ENCODE peak calls at places on chromosomes 2 and 18, in nine cellular contexts. A, I, G, M, N, W, V, S and H are unnamed samples.

GRCh38 chr2:226963528-226963927 is 127.7 kb downstream of the RHBDD1 start:
- DNase-seq in A (peak), I (no peak), G (peak), M (no peak), N (no peak), W (no peak), V (no peak), S (peak), H (peak)

GRCh38 chr2:51413726-51414125 is 381.8 kb upstream of the NRXN1 start:
- DNase-seq in A (no peak), I (no peak), G (no peak), M (no peak), N (no peak), W (no peak), V (no peak), S (no peak), H (peak)

GRCh38 chr2:180360283-180360618 is 353.2 kb upstream of the CWC22 start:
- DNase-seq in A (no peak), I (no peak), G (no peak), M (no peak), N (no peak), W (no peak), V (no peak), S (no peak), H (no peak)

GRCh38 chr18:56815926-56816325 is 164.8 kb downstream of the WDR7 start:
- DNase-seq in A (no peak), I (no peak), G (no peak), M (no peak), N (peak), W (no peak), V (peak), S (peak), H (no peak)

GRCh38 chr2:176753752-176754474 is 458.7 kb upstream of the HNRNPA3 start:
- DNase-seq in A (peak), I (peak), G (no peak), M (no peak), N (no peak), W (no peak), V (no peak), S (no peak), H (no peak)

GRCh38 chr2:199458017-199458805 is 472 bp upstream of the SATB2 start:
- DNase-seq in A (no peak), I (no peak), G (peak), M (peak), N (peak), W (no peak), V (peak), S (no peak), H (no peak)

GRCh38 chr2:120379916-120380893 is 34.3 kb downstream of the INHBB start:
- DNase-seq in A (no peak), I (no peak), G (no peak), M (no peak), N (peak), W (no peak), V (no peak), S (no peak), H (no peak)

GRCh38 chr2:106614511-106615291 is 127.5 kb downstream of the CD8B2 start:
- DNase-seq in A (no peak), I (no peak), G (no peak), M (no peak), N (no peak), W (no peak), V (no peak), S (no peak), H (no peak)

GRCh38 chr2:32423536-32423935 is 66.7 kb downstream of the BIRC6 start:
- DNase-seq in A (no peak), I (no peak), G (no peak), M (no peak), N (no peak), W (no peak), V (no peak), S (no peak), H (no peak)

GRCh38 chr2:145598434-145598833 is 1078.5 kb upstream of the ZEB2 start:
- DNase-seq in A (no peak), I (peak), G (no peak), M (no peak), N (no peak), W (no peak), V (no peak), S (peak), H (peak)

GRCh38 chr2:20423847-20424246 is 23.0 kb upstream of the RHOB start:
- DNase-seq in A (no peak), I (no peak), G (no peak), M (peak), N (no peak), W (no peak), V (peak), S (no peak), H (no peak)

GRCh38 chr2:54166121-54166773 is 50.8 kb downstream of the ACYP2 start:
- DNase-seq in A (no peak), I (no peak), G (no peak), M (no peak), N (no peak), W (no peak), V (no peak), S (peak), H (no peak)

GRCh38 chr2:33312389-33312788 is 164.1 kb upstream of the RASGRP3 start:
- DNase-seq in A (no peak), I (no peak), G (no peak), M (no peak), N (no peak), W (no peak), V (no peak), S (no peak), H (no peak)

GRCh38 chr2:128626758-128627515 is 308.3 kb upstream of the HS6ST1 start:
- DNase-seq in A (no peak), I (no peak), G (no peak), M (no peak), N (no peak), W (peak), V (no peak), S (no peak), H (no peak)

GRCh38 chr2:88227446-88227845 is 57.3 kb downstream of the THNSL2 start:
- DNase-seq in A (peak), I (peak), G (peak), M (peak), N (no peak), W (no peak), V (no peak), S (peak), H (peak)

GRCh38 chr18:1499265-1499664 is 594.6 kb downstream of the ADCYAP1 start:
- DNase-seq in A (no peak), I (no peak), G (no peak), M (no peak), N (peak), W (no peak), V (no peak), S (no peak), H (no peak)

GRCh38 chr2:96948483-96949152 is 37.8 kb downstream of the FAM178B start:
- DNase-seq in A (no peak), I (no peak), G (no peak), M (no peak), N (no peak), W (no peak), V (no peak), S (no peak), H (no peak)

GRCh38 chr2:234136461-234136860 is 86.0 kb downstream of the SPP2 start:
- DNase-seq in A (no peak), I (no peak), G (no peak), M (no peak), N (no peak), W (no peak), V (no peak), S (peak), H (no peak)

GRCh38 chr2:217291259-217291658 is 431.4 kb upstream of the TNP1 start:
- DNase-seq in A (no peak), I (no peak), G (no peak), M (no peak), N (no peak), W (no peak), V (no peak), S (no peak), H (no peak)

GRCh38 chr2:45808294-45808693 is 156.8 kb downstream of the PRKCE start:
- DNase-seq in A (no peak), I (no peak), G (no peak), M (no peak), N (peak), W (no peak), V (no peak), S (no peak), H (no peak)

GRCh38 chr2:64322433-64322832 is 131.5 kb upstream of the LGALSL start:
- DNase-seq in A (no peak), I (no peak), G (no peak), M (no peak), N (no peak), W (no peak), V (no peak), S (no peak), H (no peak)

GRCh38 chr2:120262761-120263428 is 10.2 kb downstream of the RALB start:
- DNase-seq in A (no peak), I (no peak), G (no peak), M (no peak), N (no peak), W (no peak), V (no peak), S (peak), H (no peak)

GRCh38 chr2:152369176-152369860 is 34.3 kb downstream of the FMNL2 start:
- DNase-seq in A (peak), I (peak), G (no peak), M (no peak), N (peak), W (no peak), V (no peak), S (peak), H (peak)

GRCh38 chr2:85405076-85405402 is 5.1 kb downstream of the CAPG start:
- DNase-seq in A (no peak), I (no peak), G (no peak), M (no peak), N (no peak), W (no peak), V (no peak), S (no peak), H (no peak)

GRCh38 chr18:35619468-35619867 is 37.9 kb downstream of the GALNT1 start:
- DNase-seq in A (no peak), I (peak), G (no peak), M (no peak), N (no peak), W (no peak), V (no peak), S (no peak), H (no peak)

GRCh38 chr2:55115795-55116597 is 65.7 kb upstream of the RTN4 start:
- DNase-seq in A (no peak), I (no peak), G (peak), M (peak), N (no peak), W (no peak), V (no peak), S (peak), H (peak)

GRCh38 chr2:200765995-200766660 is 45.6 kb upstream of the BZW1 start:
- DNase-seq in A (no peak), I (no peak), G (peak), M (no peak), N (no peak), W (no peak), V (no peak), S (peak), H (no peak)

GRCh38 chr2:152283392-152283791 is 51.6 kb upstream of the FMNL2 start:
- DNase-seq in A (no peak), I (no peak), G (no peak), M (no peak), N (no peak), W (no peak), V (no peak), S (peak), H (no peak)

GRCh38 chr18:652131-652530 is 5.3 kb upstream of the TYMS start:
- DNase-seq in A (no peak), I (peak), G (no peak), M (no peak), N (no peak), W (no peak), V (no peak), S (no peak), H (no peak)

GRCh38 chr2:170929686-170930050 is 615 bp downstream of the GORASP2 start:
- DNase-seq in A (no peak), I (no peak), G (no peak), M (peak), N (peak), W (no peak), V (peak), S (peak), H (no peak)

GRCh38 chr18:13603304-13604019 is 122.9 kb downstream of the FAM210A start:
- DNase-seq in A (no peak), I (no peak), G (no peak), M (peak), N (no peak), W (no peak), V (no peak), S (no peak), H (no peak)

GRCh38 chr2:227479865-227480475 is 8.0 kb downstream of the AGFG1 start:
- DNase-seq in A (no peak), I (peak), G (no peak), M (no peak), N (no peak), W (no peak), V (no peak), S (no peak), H (no peak)

GRCh38 chr2:136282238-136282775 is 164.4 kb upstream of the CXCR4 start:
- DNase-seq in A (no peak), I (no peak), G (no peak), M (no peak), N (no peak), W (no peak), V (no peak), S (no peak), H (no peak)

GRCh38 chr2:215218587-215219577 is 80.5 kb upstream of the ABCA12 start:
- DNase-seq in A (no peak), I (no peak), G (no peak), M (no peak), N (no peak), W (no peak), V (no peak), S (peak), H (no peak)

GRCh38 chr18:55781481-55781957 is 193.5 kb upstream of the TCF4 start:
- DNase-seq in A (peak), I (peak), G (no peak), M (no peak), N (peak), W (no peak), V (peak), S (peak), H (no peak)

GRCh38 chr2:30351087-30351486 is 96.0 kb upstream of the LCLAT1 start:
- DNase-seq in A (no peak), I (no peak), G (no peak), M (no peak), N (no peak), W (no peak), V (no peak), S (no peak), H (no peak)

GRCh38 chr2:237885931-237886701 is 26.7 kb downstream of the RAMP1 start:
- DNase-seq in A (no peak), I (no peak), G (no peak), M (peak), N (no peak), W (no peak), V (no peak), S (no peak), H (no peak)